ENCODE peak calls at places on chromosomes 7 and 10, in five cellular contexts. E is ovary, M is A549, Y is sigmoid colon, R is transverse colon. U is an unnamed sample.

GRCh38 chr7:85213500-85213899 is 26.6 kb upstream of the SEMA3D start:
- DNase-seq in E (no peak), M (no peak), Y (no peak), R (no peak), U (no peak)

GRCh38 chr10:69101451-69102095 is 13.7 kb downstream of the SRGN start:
- DNase-seq in E (no peak), M (no peak), Y (no peak), R (no peak), U (no peak)

GRCh38 chr10:43202224-43202656 is 64.0 kb downstream of the CSGALNACT2 start:
- DNase-seq in E (no peak), M (peak; percentile 36), Y (peak; percentile 62), R (peak; percentile 34), U (peak; percentile 26)

GRCh38 chr7:537911-538634 is 18.4 kb upstream of the PDGFA start:
- DNase-seq in E (no peak), M (peak; percentile 96), Y (no peak), R (peak; percentile 93), U (peak; percentile 73)

GRCh38 chr10:105774881-105775280 is 1133.8 kb downstream of the SORCS3 start:
- DNase-seq in E (no peak), M (no peak), Y (no peak), R (no peak), U (no peak)

GRCh38 chr10:93580824-93581223 is 14.4 kb downstream of the FFAR4 start:
- DNase-seq in E (no peak), M (peak; percentile 56), Y (no peak), R (no peak), U (no peak)

GRCh38 chr10:113273877-113274829 is 278.7 kb upstream of the HABP2 start:
- DNase-seq in E (no peak), M (no peak), Y (no peak), R (no peak), U (no peak)

GRCh38 chr10:133396035-133396624 is 2.2 kb downstream of the MTG1 start:
- DNase-seq in E (no peak), M (no peak), Y (peak; percentile 57), R (no peak), U (peak; percentile 21)

GRCh38 chr7:87934699-87935372 is 785 bp downstream of the ADAM22 start:
- DNase-seq in E (no peak), M (peak; percentile 9), Y (no peak), R (peak; percentile 11), U (no peak)

GRCh38 chr10:127649642-127650041 is 87.3 kb upstream of the FOXI2 start:
- DNase-seq in E (no peak), M (peak; percentile 27), Y (no peak), R (no peak), U (no peak)

GRCh38 chr10:14889318-14889717 is 10.7 kb downstream of the SUV39H2 start:
- DNase-seq in E (no peak), M (peak; percentile 32), Y (no peak), R (no peak), U (no peak)

GRCh38 chr10:72557362-72557761 is 68.5 kb downstream of the MICU1 start:
- DNase-seq in E (no peak), M (no peak), Y (no peak), R (no peak), U (no peak)

GRCh38 chr7:336810-337566 is 47.0 kb downstream of the FOXL3 start:
- DNase-seq in E (no peak), M (no peak), Y (peak; percentile 47), R (no peak), U (no peak)

GRCh38 chr10:10092581-10092980 is 925.1 kb upstream of the CELF2 start:
- DNase-seq in E (peak; percentile 68), M (no peak), Y (no peak), R (no peak), U (no peak)

GRCh38 chr7:151873402-151873965 is 3.4 kb downstream of the PRKAG2 start:
- DNase-seq in E (no peak), M (no peak), Y (no peak), R (no peak), U (no peak)

GRCh38 chr7:23450518-23450917 is 19.8 kb downstream of the IGF2BP3 start:
- DNase-seq in E (no peak), M (no peak), Y (no peak), R (no peak), U (no peak)

GRCh38 chr10:131094406-131095108 is 217.0 kb downstream of the TCERG1L start:
- DNase-seq in E (peak; percentile 90), M (peak; percentile 11), Y (no peak), R (no peak), U (no peak)

GRCh38 chr7:32670105-32670504 is 174.8 kb downstream of the AVL9 start:
- DNase-seq in E (no peak), M (peak; percentile 94), Y (no peak), R (peak; percentile 67), U (peak; percentile 31)

GRCh38 chr7:107446531-107446930 is 23.3 kb upstream of the GPR22 start:
- DNase-seq in E (no peak), M (no peak), Y (no peak), R (no peak), U (no peak)

GRCh38 chr10:79347894-79348639 is 798 bp downstream of the PPIF start:
- DNase-seq in E (peak; percentile 77), M (peak; percentile 62), Y (peak; percentile 91), R (peak; percentile 86), U (peak; percentile 77)

GRCh38 chr10:125283191-125283590 is 122.8 kb upstream of the CTBP2 start:
- DNase-seq in E (no peak), M (no peak), Y (no peak), R (peak; percentile 31), U (no peak)

GRCh38 chr7:96740130-96740529 is 30.5 kb upstream of the SEM1 start:
- DNase-seq in E (no peak), M (no peak), Y (no peak), R (no peak), U (no peak)

GRCh38 chr10:16742165-16742960 is 74.9 kb downstream of the RSU1 start:
- DNase-seq in E (no peak), M (no peak), Y (no peak), R (no peak), U (no peak)

GRCh38 chr7:27723086-27723485 is 16.9 kb upstream of the TAX1BP1 start:
- DNase-seq in E (no peak), M (peak; percentile 59), Y (peak; percentile 75), R (no peak), U (peak; percentile 31)

GRCh38 chr10:44394696-44395383 is 9.9 kb upstream of the CXCL12 start:
- DNase-seq in E (no peak), M (no peak), Y (peak; percentile 35), R (no peak), U (no peak)

GRCh38 chr10:77909755-77910375 is 16.7 kb downstream of the DLG5 start:
- DNase-seq in E (peak; percentile 39), M (peak; percentile 76), Y (no peak), R (peak; percentile 66), U (peak; percentile 54)

GRCh38 chr7:158257001-158257400 is 330.6 kb downstream of the PTPRN2 start:
- DNase-seq in E (no peak), M (no peak), Y (no peak), R (no peak), U (no peak)

GRCh38 chr7:13055732-13056369 is 368.4 kb downstream of the ARL4A start:
- DNase-seq in E (no peak), M (no peak), Y (no peak), R (no peak), U (no peak)

GRCh38 chr7:91465595-91466061 is 201.4 kb downstream of the FZD1 start:
- DNase-seq in E (no peak), M (no peak), Y (no peak), R (no peak), U (no peak)

GRCh38 chr7:131076711-131077170 is 250.9 kb upstream of the MKLN1 start:
- DNase-seq in E (no peak), M (no peak), Y (no peak), R (no peak), U (no peak)
- TF ChIP-seq EP300 in E (no peak), M (no peak), Y (no peak), R (no peak), U (no peak)

DNA sequence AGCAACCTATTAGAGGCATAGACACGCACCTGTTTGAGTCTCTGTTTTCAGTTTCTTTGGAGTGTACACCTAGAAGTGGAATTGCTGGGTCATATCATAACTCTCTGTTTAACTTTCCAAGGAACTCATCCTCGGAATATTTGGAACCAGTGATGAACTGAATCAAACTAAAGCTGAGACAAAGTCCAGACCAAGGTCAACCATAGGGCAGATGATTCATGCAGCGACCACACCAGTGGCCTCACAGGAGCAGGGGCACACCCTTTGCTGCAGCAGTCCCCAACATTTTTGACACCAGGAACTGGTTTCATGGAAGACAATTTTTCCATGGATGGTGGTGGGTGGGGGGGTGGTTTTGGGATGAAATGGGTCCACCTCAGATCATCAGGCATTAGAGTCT is 4.9 kb upstream of the OPTN start:
- DNase-seq in E (no peak), M (no peak), Y (no peak), R (no peak), U (no peak)
- TF ChIP-seq EP300 in E (no peak), M (no peak), Y (no peak), R (no peak), U (no peak)

DNA sequence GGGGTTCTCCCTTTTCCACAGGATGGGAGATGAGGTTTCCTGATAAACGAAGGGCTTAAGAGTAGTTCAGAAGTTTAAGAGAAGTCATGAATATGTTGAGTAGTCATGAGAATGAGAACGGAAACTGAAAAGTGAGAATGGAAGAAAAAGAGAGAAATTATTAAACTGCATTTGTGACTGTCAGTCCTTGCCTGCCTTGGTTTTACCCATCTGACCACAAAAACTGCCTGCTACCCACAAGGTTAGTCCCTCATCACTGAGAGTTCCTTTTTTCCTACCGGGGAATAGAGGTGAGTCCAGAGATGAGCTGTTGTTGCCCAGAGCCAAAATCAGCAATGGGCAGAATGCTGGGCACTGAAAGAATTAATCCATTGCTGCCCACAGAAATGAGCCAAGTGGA is 174.1 kb upstream of the BET1 start:
- DNase-seq in E (no peak), M (no peak), Y (no peak), R (no peak), U (no peak)
- TF ChIP-seq EP300 in E (no peak), M (no peak), Y (no peak), R (no peak), U (no peak)

GRCh38 chr7:103148994-103149807 is at the start of gene NAPEPLD:
- DNase-seq in E (peak; percentile 88), M (peak; percentile 89), Y (peak; percentile 93), R (peak; percentile 88), U (peak; percentile 89)
- TF ChIP-seq EP300 in E (no peak), M (no peak), Y (no peak), R (no peak), U (no peak)

GRCh38 chr10:46265981-46266505 is 20.8 kb upstream of the ANTXRL start:
- DNase-seq in E (no peak), M (no peak), Y (no peak), R (no peak), U (peak; percentile 19)
- TF ChIP-seq EP300 in E (no peak), M (no peak), Y (no peak), R (no peak), U (no peak)

GRCh38 chr7:10577866-10578374 is 395.8 kb upstream of the PHF14 start:
- DNase-seq in E (no peak), M (no peak), Y (no peak), R (no peak), U (no peak)
- TF ChIP-seq EP300 in E (no peak), M (no peak), Y (no peak), R (no peak), U (no peak)

U was measured in stomach.